ENCODE peak calls at places on chromosome 10, in nine cellular contexts. W is astrocyte, L is fibroblast of mammary gland, U is brain microvascular endothelial cell, M is neural crest cell, O is tibial artery, V is sigmoid colon, Q is H1, Y is cardiac fibroblast. X is an unnamed sample.
A peak's percentile ranks its signal among the peaks of the same experiment; 100 is the strongest.

GRCh38 chr10:10803273-10803672 is 214.4 kb upstream of the CELF2 start:
- DNase-seq in W (no peak), L (peak; percentile 78), U (no peak), M (no peak), O (peak; percentile 70), V (no peak), Q (no peak), Y (peak; percentile 77), X (no peak)

GRCh38 chr10:79446451-79447020 is 1.1 kb upstream of the ZCCHC24 start:
- DNase-seq in W (no peak), L (peak; percentile 48), U (no peak), M (peak; percentile 58), O (peak; percentile 70), V (peak; percentile 91), Q (no peak), Y (peak; percentile 57), X (peak; percentile 87)

GRCh38 chr10:93926613-93927012 is 32.8 kb downstream of the SLC35G1 start:
- DNase-seq in W (peak; percentile 20), L (no peak), U (no peak), M (no peak), O (no peak), V (no peak), Q (no peak), Y (no peak), X (no peak)

GRCh38 chr10:111392910-111393309 is 316.1 kb downstream of the ADRA2A start:
- DNase-seq in W (no peak), L (no peak), U (no peak), M (no peak), O (no peak), V (no peak), Q (no peak), Y (no peak), X (no peak)

GRCh38 chr10:87068281-87068680 is 26.4 kb downstream of the GLUD1 start:
- DNase-seq in W (no peak), L (no peak), U (no peak), M (no peak), O (no peak), V (no peak), Q (no peak), Y (no peak), X (no peak)

GRCh38 chr10:91652364-91652763 is 19.5 kb upstream of the PPP1R3C start:
- DNase-seq in W (peak; percentile 100), L (peak; percentile 95), U (peak; percentile 89), M (no peak), O (no peak), V (no peak), Q (no peak), Y (peak; percentile 90), X (no peak)

GRCh38 chr10:118498623-118499022 is 96.8 kb downstream of the PRLHR start:
- DNase-seq in W (no peak), L (no peak), U (no peak), M (no peak), O (no peak), V (no peak), Q (no peak), Y (no peak), X (no peak)

GRCh38 chr10:48289652-48290238 is 15.2 kb upstream of the FRMPD2 start:
- DNase-seq in W (no peak), L (peak; percentile 44), U (peak; percentile 43), M (peak; percentile 76), O (peak; percentile 43), V (no peak), Q (no peak), Y (peak; percentile 57), X (no peak)

GRCh38 chr10:14225374-14225773 is 105.3 kb downstream of the FRMD4A start:
- DNase-seq in W (no peak), L (no peak), U (no peak), M (no peak), O (no peak), V (no peak), Q (no peak), Y (no peak), X (no peak)

GRCh38 chr10:60139798-60140566 is 233.6 kb upstream of the CCDC6 start:
- DNase-seq in W (peak; percentile 81), L (peak; percentile 64), U (peak; percentile 10), M (no peak), O (no peak), V (no peak), Q (no peak), Y (peak; percentile 47), X (no peak)

GRCh38 chr10:121579656-121580055 is 18.6 kb downstream of the FGFR2 start:
- DNase-seq in W (no peak), L (no peak), U (no peak), M (no peak), O (no peak), V (no peak), Q (no peak), Y (no peak), X (no peak)

GRCh38 chr10:100516847-100517246 is 2.8 kb downstream of the SEC31B start:
- DNase-seq in W (no peak), L (no peak), U (no peak), M (no peak), O (no peak), V (no peak), Q (no peak), Y (no peak), X (no peak)
- TF ChIP-seq CTCF in W (no peak), L (peak; percentile 13), U (peak; percentile 53), M (peak; percentile 28), O (no peak), V (no peak), Q (peak; percentile 45), Y (peak; percentile 25), X (no peak)

GRCh38 chr10:70510453-70510852 is 31.9 kb downstream of the PALD1 start:
- DNase-seq in W (no peak), L (no peak), U (no peak), M (no peak), O (no peak), V (no peak), Q (no peak), Y (no peak), X (no peak)

GRCh38 chr10:70512149-70512611 is 33.6 kb downstream of the PALD1 start:
- DNase-seq in W (peak; percentile 16), L (no peak), U (no peak), M (no peak), O (no peak), V (no peak), Q (no peak), Y (peak; percentile 41), X (no peak)

GRCh38 chr10:70508912-70509366 is 30.4 kb downstream of the PALD1 start:
- DNase-seq in W (no peak), L (no peak), U (no peak), M (no peak), O (peak; percentile 44), V (peak; percentile 84), Q (no peak), Y (peak; percentile 48), X (no peak)

GRCh38 chr10:70509376-70509775 is 30.8 kb downstream of the PALD1 start:
- DNase-seq in W (no peak), L (no peak), U (no peak), M (no peak), O (peak; percentile 38), V (no peak), Q (no peak), Y (no peak), X (no peak)

DNA sequence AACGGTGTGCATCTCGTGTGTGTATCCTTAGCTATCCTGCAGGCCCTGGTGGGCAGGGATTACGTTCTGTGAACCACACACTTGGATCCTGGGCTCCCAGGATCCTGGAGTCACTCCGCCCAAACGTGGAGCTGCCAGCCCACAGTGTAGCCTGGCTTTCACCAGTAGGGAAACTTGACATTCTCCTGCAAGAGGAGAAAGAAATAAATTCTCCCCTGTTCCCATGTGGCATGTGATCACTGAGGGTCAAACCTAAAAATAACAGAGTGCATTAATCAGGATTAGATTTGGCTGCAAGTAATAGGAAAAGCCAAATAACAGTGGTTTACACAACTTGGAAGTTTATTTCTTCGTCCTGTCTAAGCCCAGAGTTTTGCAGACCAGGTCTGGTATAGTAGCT is 32.3 kb downstream of the PALD1 start:
- DNase-seq in W (no peak), L (no peak), U (no peak), M (no peak), O (no peak), V (no peak), Q (no peak), Y (no peak), X (no peak)
- TF ChIP-seq CTCF in W (no peak), L (no peak), U (no peak), M (no peak), O (no peak), V (no peak), Q (no peak), Y (no peak), X (no peak)

DNA sequence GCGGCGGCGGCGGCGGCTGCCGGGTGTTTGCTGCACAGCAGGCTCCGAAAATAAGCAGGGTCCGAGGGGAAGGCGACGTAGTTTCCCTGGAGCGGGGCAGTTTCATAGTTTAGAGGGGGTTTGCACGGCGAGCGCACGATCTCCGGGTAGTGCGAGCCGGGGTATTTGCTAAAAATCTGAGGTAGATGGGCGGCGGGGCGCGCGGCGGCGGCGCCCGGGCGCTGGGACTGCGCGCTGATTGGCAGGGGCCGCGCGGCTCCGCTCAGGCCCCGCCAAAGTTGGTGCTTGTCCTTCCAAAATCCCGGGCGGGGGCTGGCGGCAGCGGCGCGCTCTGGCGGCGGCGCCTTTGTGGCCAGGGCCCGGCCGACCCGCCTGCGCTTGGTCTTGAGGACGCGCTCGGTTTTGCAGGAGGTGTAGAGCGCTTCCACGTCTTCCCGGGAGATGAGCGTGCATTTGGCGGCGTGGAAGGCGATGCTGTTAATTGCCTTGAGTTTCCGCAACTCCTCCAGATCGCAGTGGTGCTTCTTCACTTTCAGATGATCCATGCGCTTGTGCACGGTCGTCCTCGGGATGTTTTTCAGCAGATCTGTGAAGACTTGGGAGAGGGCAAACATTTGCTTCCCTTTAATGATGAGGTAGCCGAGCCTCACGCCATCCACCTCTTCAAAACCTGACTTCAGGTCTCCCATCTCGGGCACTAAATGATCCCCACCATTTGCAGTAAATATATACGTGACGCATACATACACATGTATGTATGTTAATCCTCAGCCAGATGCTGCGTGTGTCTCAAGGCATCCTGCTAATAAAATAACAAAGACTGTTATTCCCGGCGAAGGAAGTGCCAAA is 8.1 kb downstream of the SKIDA1 start:
- DNase-seq in W (peak; percentile 64), L (peak; percentile 58), U (no peak), M (no peak), O (peak; percentile 58), V (peak; percentile 83), Q (no peak), Y (peak; percentile 61), X (no peak)
- TF ChIP-seq CTCF in W (no peak), L (no peak), U (no peak), M (peak; percentile 14), O (no peak), V (no peak), Q (no peak), Y (no peak), X (no peak)

DNA sequence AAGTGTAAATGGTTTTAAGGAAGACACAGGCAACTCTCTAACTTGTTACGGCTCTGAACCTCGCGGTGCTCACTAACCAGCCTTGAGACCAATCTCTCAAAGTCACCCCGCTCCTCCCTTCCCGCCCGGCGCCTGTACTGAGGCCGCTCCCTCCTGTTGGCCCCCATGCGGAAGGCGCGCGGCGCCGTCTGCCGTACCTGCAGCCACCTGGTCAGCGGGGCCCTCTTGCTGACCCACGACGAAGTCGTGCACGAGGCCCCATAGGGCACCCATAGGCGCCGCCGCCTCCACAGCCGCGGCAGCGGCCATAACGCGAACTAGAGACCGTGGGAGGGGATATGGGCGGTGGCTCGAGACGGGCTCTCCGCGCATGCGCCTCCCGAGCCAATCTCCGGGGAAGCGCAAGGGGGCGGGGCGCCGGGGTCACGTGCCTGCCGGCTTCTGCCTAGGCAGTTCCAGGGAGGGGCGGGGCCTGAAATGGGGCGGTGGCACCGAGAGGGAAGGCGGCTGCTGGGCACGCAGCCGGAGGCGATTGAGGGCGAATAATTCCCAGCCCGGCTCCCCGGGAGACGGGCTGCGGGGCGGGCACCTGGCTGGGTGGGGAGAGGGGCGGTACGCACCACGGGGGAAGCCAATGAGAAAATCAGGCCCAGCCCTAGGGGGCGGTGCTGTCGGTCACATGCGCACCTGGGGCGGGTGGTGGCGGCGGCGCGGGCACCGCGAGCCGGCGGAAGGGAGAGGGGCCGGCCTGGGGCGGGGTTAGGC is at the start of gene MMS19:
- DNase-seq in W (peak; percentile 92), L (peak; percentile 97), U (peak; percentile 98), M (peak; percentile 100), O (peak; percentile 100), V (peak; percentile 100), Q (peak; percentile 92), Y (peak; percentile 99), X (peak; percentile 100)
- TF ChIP-seq CTCF in W (no peak), L (no peak), U (no peak), M (no peak), O (no peak), V (no peak), Q (no peak), Y (no peak), X (no peak)